ENCODE peak calls at places on chromosome 14, in five cellular contexts. One of them, this sample, is unnamed.

GRCh38 chr14:87148655-87149054 is 844.3 kb downstream of the GALC start:
- DNase-seq in tibial nerve: no peak
- DNase-seq in ELF-1: no peak
- DNase-seq in activated T-cell treated with anti-CD3 and anti-CD28 coated beads for 1 hour: no peak
- DNase-seq in NCI-H82: no peak
- DNase-seq in this sample: no peak

GRCh38 chr14:43894534-43894933 is 612.5 kb downstream of the FSCB start:
- DNase-seq in tibial nerve: no peak
- DNase-seq in ELF-1: no peak
- DNase-seq in activated T-cell treated with anti-CD3 and anti-CD28 coated beads for 1 hour: no peak
- DNase-seq in NCI-H82: peak; percentile 43
- DNase-seq in this sample: no peak

GRCh38 chr14:76337619-76338545 is 38.1 kb upstream of the ESRRB start:
- DNase-seq in tibial nerve: no peak
- DNase-seq in ELF-1: no peak
- DNase-seq in activated T-cell treated with anti-CD3 and anti-CD28 coated beads for 1 hour: no peak
- DNase-seq in NCI-H82: peak; percentile 71
- DNase-seq in this sample: no peak

GRCh38 chr14:29805415-29806123 is 122.1 kb downstream of the PRKD1 start:
- DNase-seq in tibial nerve: peak; percentile 44
- DNase-seq in ELF-1: no peak
- DNase-seq in activated T-cell treated with anti-CD3 and anti-CD28 coated beads for 1 hour: no peak
- DNase-seq in NCI-H82: no peak
- DNase-seq in this sample: no peak

GRCh38 chr14:30297856-30298255 is 261.1 kb upstream of the G2E3 start:
- DNase-seq in tibial nerve: no peak
- DNase-seq in ELF-1: no peak
- DNase-seq in activated T-cell treated with anti-CD3 and anti-CD28 coated beads for 1 hour: no peak
- DNase-seq in NCI-H82: no peak
- DNase-seq in this sample: no peak

GRCh38 chr14:90388437-90388836 is 8.4 kb upstream of the CALM1 start:
- DNase-seq in tibial nerve: no peak
- DNase-seq in ELF-1: peak; percentile 40
- DNase-seq in activated T-cell treated with anti-CD3 and anti-CD28 coated beads for 1 hour: no peak
- DNase-seq in NCI-H82: peak; percentile 56
- DNase-seq in this sample: no peak

GRCh38 chr14:50669441-50669986 is 1.4 kb upstream of the SAV1 start:
- DNase-seq in tibial nerve: no peak
- DNase-seq in ELF-1: peak; percentile 11
- DNase-seq in activated T-cell treated with anti-CD3 and anti-CD28 coated beads for 1 hour: no peak
- DNase-seq in NCI-H82: no peak
- DNase-seq in this sample: no peak

GRCh38 chr14:91416744-91417133 is 881 bp downstream of the CCDC88C start:
- DNase-seq in tibial nerve: no peak
- DNase-seq in ELF-1: no peak
- DNase-seq in activated T-cell treated with anti-CD3 and anti-CD28 coated beads for 1 hour: no peak
- DNase-seq in NCI-H82: peak; percentile 15
- DNase-seq in this sample: no peak

GRCh38 chr14:61455351-61455750 is 134.0 kb downstream of the PRKCH start:
- DNase-seq in tibial nerve: no peak
- DNase-seq in ELF-1: no peak
- DNase-seq in activated T-cell treated with anti-CD3 and anti-CD28 coated beads for 1 hour: no peak
- DNase-seq in NCI-H82: no peak
- DNase-seq in this sample: no peak

GRCh38 chr14:90235179-90235976 is 21.0 kb upstream of the PSMC1 start:
- DNase-seq in tibial nerve: no peak
- DNase-seq in ELF-1: peak; percentile 95
- DNase-seq in activated T-cell treated with anti-CD3 and anti-CD28 coated beads for 1 hour: peak; percentile 54
- DNase-seq in NCI-H82: peak; percentile 77
- DNase-seq in this sample: peak; percentile 81

GRCh38 chr14:63432888-63433552 is 110.2 kb downstream of the PPP2R5E start:
- DNase-seq in tibial nerve: no peak
- DNase-seq in ELF-1: no peak
- DNase-seq in activated T-cell treated with anti-CD3 and anti-CD28 coated beads for 1 hour: no peak
- DNase-seq in NCI-H82: peak; percentile 21
- DNase-seq in this sample: no peak

GRCh38 chr14:104392396-104393198 is 187.0 kb upstream of the C14orf180 start:
- DNase-seq in tibial nerve: no peak
- DNase-seq in ELF-1: no peak
- DNase-seq in activated T-cell treated with anti-CD3 and anti-CD28 coated beads for 1 hour: no peak
- DNase-seq in NCI-H82: no peak
- DNase-seq in this sample: no peak

This sample was measured in head of caudate nucleus.